ENCODE peak calls at places on chromosome 14, in ten cellular contexts. C is tibial nerve; N is PC-9; H is effector memory CD4-positive, alpha-beta T cell; B is astrocyte; E is A549; Z is fibroblast of lung; K is body of pancreas; V is spleen; I is PC-3. D is an unnamed sample.
A peak's percentile ranks its signal among the peaks of the same experiment; 100 is the strongest.

GRCh38 chr14:37819155-37820015 is 224.0 kb downstream of the TTC6 start:
- DNase-seq in C (no peak), N (peak; percentile 63), H (no peak), B (peak; percentile 72), E (peak; percentile 16), Z (peak; percentile 79), K (no peak), V (no peak), I (peak; percentile 53), D (peak; percentile 52)

GRCh38 chr14:91374287-91374880 is 43.2 kb downstream of the CCDC88C start:
- DNase-seq in C (no peak), N (peak; percentile 82), H (no peak), B (no peak), E (no peak), Z (no peak), K (no peak), V (no peak), I (no peak), D (no peak)

GRCh38 chr14:65211341-65211987 is 109.1 kb upstream of the MAX start:
- DNase-seq in C (no peak), N (peak; percentile 83), H (no peak), B (peak; percentile 55), E (peak; percentile 25), Z (peak; percentile 70), K (no peak), V (no peak), I (peak; percentile 85), D (peak; percentile 87)

GRCh38 chr14:77424862-77425261 is 1.5 kb upstream of the NOXRED1 start:
- DNase-seq in C (no peak), N (no peak), H (no peak), B (no peak), E (no peak), Z (no peak), K (no peak), V (no peak), I (no peak), D (no peak)

GRCh38 chr14:85178869-85179268 is 351.1 kb upstream of the FLRT2 start:
- DNase-seq in C (no peak), N (no peak), H (no peak), B (no peak), E (no peak), Z (no peak), K (no peak), V (no peak), I (no peak), D (no peak)

GRCh38 chr14:90175631-90176030 is 80.7 kb upstream of the PSMC1 start:
- DNase-seq in C (no peak), N (no peak), H (no peak), B (no peak), E (no peak), Z (no peak), K (peak; percentile 35), V (no peak), I (no peak), D (no peak)

GRCh38 chr14:54771411-54772027 is 131.1 kb downstream of the GCH1 start:
- DNase-seq in C (no peak), N (no peak), H (no peak), B (no peak), E (no peak), Z (no peak), K (no peak), V (no peak), I (no peak), D (no peak)

GRCh38 chr14:87332001-87332400 is 661.0 kb downstream of the GALC start:
- DNase-seq in C (no peak), N (no peak), H (no peak), B (peak; percentile 78), E (no peak), Z (peak; percentile 80), K (no peak), V (no peak), I (peak; percentile 11), D (peak; percentile 0)

GRCh38 chr14:71286126-71286525 is 378.9 kb downstream of the PCNX1 start:
- DNase-seq in C (no peak), N (peak; percentile 81), H (no peak), B (no peak), E (no peak), Z (no peak), K (no peak), V (no peak), I (peak; percentile 83), D (no peak)

GRCh38 chr14:71287567-71287966 is 380.3 kb downstream of the PCNX1 start:
- DNase-seq in C (no peak), N (no peak), H (no peak), B (no peak), E (no peak), Z (no peak), K (no peak), V (no peak), I (no peak), D (no peak)

GRCh38 chr14:71289536-71289935 is 382.3 kb downstream of the PCNX1 start:
- DNase-seq in C (no peak), N (peak; percentile 98), H (no peak), B (no peak), E (no peak), Z (no peak), K (no peak), V (no peak), I (peak; percentile 95), D (no peak)

GRCh38 chr14:71290960-71291466 is 383.8 kb downstream of the PCNX1 start:
- DNase-seq in C (no peak), N (peak; percentile 97), H (no peak), B (peak; percentile 91), E (peak; percentile 46), Z (peak; percentile 93), K (peak; percentile 36), V (no peak), I (peak; percentile 99), D (peak; percentile 42)

DNA sequence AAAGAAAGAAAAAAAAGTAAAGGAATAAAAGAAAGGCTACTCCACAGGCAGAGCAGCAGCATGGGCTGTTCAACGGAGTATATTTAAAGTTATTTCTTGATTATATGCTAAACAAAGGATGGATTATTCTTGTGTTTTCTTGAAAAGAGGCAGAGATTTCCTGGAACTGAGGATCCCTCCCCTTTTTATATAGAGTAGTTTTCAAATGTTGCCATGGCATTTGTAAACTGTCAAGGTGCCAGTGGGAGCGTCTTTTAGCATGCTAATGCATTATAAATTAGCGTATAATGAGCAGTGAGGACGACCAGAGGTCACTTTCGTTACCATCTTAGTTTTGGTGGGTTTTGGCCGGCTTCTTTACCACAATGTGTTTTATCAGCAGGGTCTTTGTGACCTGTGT is 383.0 kb downstream of the PCNX1 start:
- DNase-seq in C (no peak), N (no peak), H (no peak), B (no peak), E (no peak), Z (peak; percentile 7), K (no peak), V (no peak), I (peak; percentile 27), D (no peak)
- H3K4me3 ChIP-seq in C (no peak overlapping the region), N (no peak overlapping the region), H (no peak overlapping the region), B (no peak overlapping the region), E (no peak overlapping the region), Z (no peak overlapping the region), K (no peak overlapping the region), V (no peak overlapping the region), I (no peak overlapping the region), D (no peak overlapping the region)

DNA sequence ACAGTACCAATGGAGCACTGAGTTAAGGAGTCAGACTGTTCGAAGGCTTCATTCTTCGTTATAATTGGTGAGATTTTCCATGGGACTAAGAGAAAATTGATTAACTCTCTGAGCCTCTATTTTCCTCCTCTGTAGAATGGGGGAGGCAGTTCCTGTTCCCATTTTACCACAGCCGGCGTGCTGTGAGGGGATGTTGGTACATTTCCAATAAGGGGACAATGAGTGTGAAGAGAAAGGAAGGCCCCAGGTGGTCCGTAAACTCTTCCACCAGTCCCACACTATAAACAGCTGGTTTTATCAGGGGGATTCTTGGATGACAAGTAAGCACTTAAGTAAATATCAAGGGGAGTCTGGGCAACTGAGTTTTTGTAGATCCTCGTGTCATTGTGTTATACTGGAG is 109.9 kb downstream of the DAD1 start:
- DNase-seq in C (no peak), N (no peak), H (no peak), B (no peak), E (no peak), Z (no peak), K (no peak), V (no peak), I (no peak), D (no peak)
- H3K4me1 ChIP-seq in C (peaks cover 9% of the 10 kb centered on the region), N (no peaks in the 10 kb centered on the region), H (no peaks in the 10 kb centered on the region), B (peaks cover 16% of the 10 kb centered on the region), E (no peaks in the 10 kb centered on the region), Z (no peaks in the 10 kb centered on the region), K (no peaks in the 10 kb centered on the region), V (peaks cover 21% of the 10 kb centered on the region), I (peaks cover 12% of the 10 kb centered on the region), D (peaks cover 80% of the 10 kb centered on the region)

GRCh38 chr14:98548071-98548686 is 723.8 kb downstream of the BCL11B start:
- DNase-seq in C (no peak), N (no peak), H (no peak), B (no peak), E (no peak), Z (no peak), K (no peak), V (no peak), I (no peak), D (no peak)

GRCh38 chr14:98555440-98555839 is 716.6 kb downstream of the BCL11B start:
- DNase-seq in C (no peak), N (no peak), H (no peak), B (no peak), E (no peak), Z (no peak), K (no peak), V (no peak), I (no peak), D (no peak)

DNA sequence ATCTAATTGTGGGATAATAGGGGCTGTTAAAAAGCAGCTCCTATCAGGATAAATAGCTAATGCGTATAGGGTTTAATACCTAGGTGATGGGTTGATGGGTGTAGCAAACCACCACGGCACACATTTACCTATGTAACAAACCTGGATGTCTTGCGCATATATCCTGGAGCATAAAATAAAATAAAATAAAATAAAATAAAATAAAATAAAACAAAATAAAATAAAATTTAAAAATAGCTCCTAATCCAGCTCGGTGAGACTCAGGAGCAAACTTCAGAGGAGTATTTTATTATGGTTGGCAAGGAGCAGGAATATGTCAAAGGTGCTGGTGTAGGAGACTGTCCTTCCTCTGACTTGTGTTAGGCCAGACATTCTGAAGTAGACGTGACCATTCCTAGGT is 721.0 kb downstream of the BCL11B start:
- DNase-seq in C (no peak), N (no peak), H (no peak), B (no peak), E (no peak), Z (no peak), K (no peak), V (no peak), I (no peak), D (no peak)
- H3K4me3 ChIP-seq in C (no peak overlapping the region), N (no peak overlapping the region), H (no peak overlapping the region), B (no peak overlapping the region), E (no peak overlapping the region), Z (no peak overlapping the region), K (no peak overlapping the region), V (no peak overlapping the region), I (no peak overlapping the region), D (no peak overlapping the region)

GRCh38 chr14:45246151-45246550 is 6.9 kb downstream of the MIS18BP1 start:
- DNase-seq in C (no peak), N (no peak), H (no peak), B (no peak), E (no peak), Z (no peak), K (no peak), V (no peak), I (no peak), D (no peak)

GRCh38 chr14:45251912-45252311 is 1.1 kb downstream of the MIS18BP1 start:
- DNase-seq in C (no peak), N (peak; percentile 36), H (no peak), B (no peak), E (peak; percentile 27), Z (peak; percentile 13), K (peak; percentile 17), V (no peak), I (peak; percentile 39), D (peak; percentile 52)

GRCh38 chr14:45249847-45250575 is 3.0 kb downstream of the MIS18BP1 start:
- DNase-seq in C (no peak), N (no peak), H (no peak), B (peak; percentile 89), E (no peak), Z (peak; percentile 87), K (peak; percentile 64), V (no peak), I (peak; percentile 33), D (peak; percentile 75)

GRCh38 chr14:45247427-45247826 is 5.6 kb downstream of the MIS18BP1 start:
- DNase-seq in C (no peak), N (no peak), H (no peak), B (no peak), E (peak; percentile 21), Z (no peak), K (no peak), V (no peak), I (no peak), D (no peak)

DNA sequence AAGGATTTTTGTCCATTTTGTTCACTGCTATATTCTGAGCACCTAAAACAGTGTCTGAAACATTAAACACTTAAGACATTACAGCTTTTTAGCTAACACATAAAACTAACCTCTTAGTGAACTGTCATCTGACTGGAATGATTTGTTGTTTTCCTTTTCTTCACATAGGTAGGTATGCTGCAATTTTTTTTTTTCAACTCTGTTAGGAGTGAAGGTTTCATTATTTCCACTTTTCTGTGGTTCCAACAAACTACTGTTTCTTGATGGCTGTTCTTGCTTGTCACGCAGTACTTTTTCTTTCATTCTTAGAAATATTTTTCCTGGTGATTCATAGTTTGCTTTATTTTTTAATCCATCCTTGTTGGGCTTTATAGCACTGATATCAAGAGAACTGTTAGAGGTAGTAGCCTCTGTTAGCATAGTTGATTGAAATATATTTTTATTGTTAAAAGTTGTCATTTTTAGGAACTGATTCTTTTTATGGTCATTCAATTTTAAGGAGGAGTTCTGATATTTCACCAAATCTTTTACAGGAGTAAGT is 6.3 kb downstream of the MIS18BP1 start:
- DNase-seq in C (no peak), N (no peak), H (no peak), B (peak; percentile 7), E (no peak), Z (peak; percentile 32), K (no peak), V (no peak), I (no peak), D (no peak)
- H3K4me1 ChIP-seq in C (no peaks in the 10 kb centered on the region), N (peaks cover 19% of the 10 kb centered on the region), H (peaks cover 8% of the 10 kb centered on the region), B (peaks cover 9% of the 10 kb centered on the region), E (peaks cover 31% of the 10 kb centered on the region), Z (no peaks in the 10 kb centered on the region), K (peaks cover 7% of the 10 kb centered on the region), V (peaks cover 41% of the 10 kb centered on the region), I (peaks cover 22% of the 10 kb centered on the region), D (peaks cover 52% of the 10 kb centered on the region)